ENCODE peak calls at places on chromosomes 2 and 18, in five cellular contexts. H is AG10803; G is activated T-cell treated with anti-CD3 and anti-CD28 coated beads for 1 hour; N is CD8-positive, alpha-beta memory T cell; E is aorta. Q is an unnamed sample.

GRCh38 chr2:29936005-29936404 is 14.6 kb upstream of the ALK start:
- DNase-seq in E (no peak), N (no peak), H (no peak), G (no peak), Q (no peak)

GRCh38 chr2:147456729-147457128 is 388.1 kb upstream of the ACVR2A start:
- DNase-seq in H (peak), E (no peak), N (no peak), G (no peak), Q (no peak)

GRCh38 chr18:31667185-31667584 is 17.2 kb downstream of the B4GALT6 start:
- DNase-seq in N (no peak), G (no peak), H (no peak), E (no peak), Q (no peak)

GRCh38 chr2:85706604-85707296 is 12.6 kb downstream of the GNLY start:
- DNase-seq in G (no peak), E (peak), H (no peak), N (no peak), Q (peak)

GRCh38 chr2:163491850-163492249 is 244.0 kb downstream of the FIGN start:
- DNase-seq in H (no peak), E (no peak), N (no peak), G (no peak), Q (no peak)

GRCh38 chr2:19361325-19361990 is 3.0 kb upstream of the OSR1 start:
- DNase-seq in E (no peak), G (no peak), N (no peak), H (no peak), Q (no peak)

GRCh38 chr2:134446431-134447091 is 192.7 kb downstream of the MGAT5 start:
- DNase-seq in H (peak), G (no peak), E (no peak), N (no peak), Q (peak)

GRCh38 chr2:186199029-186199428 is 287.0 kb upstream of the ZC3H15 start:
- DNase-seq in G (no peak), H (no peak), N (no peak), E (no peak), Q (no peak)

GRCh38 chr2:126244937-126245336 is 411.0 kb upstream of the GYPC start:
- DNase-seq in G (no peak), H (no peak), N (no peak), E (peak), Q (peak)

GRCh38 chr2:230564805-230565779 is 147.6 kb upstream of the CAB39 start:
- DNase-seq in E (no peak), N (no peak), H (no peak), G (no peak), Q (peak)